ENCODE peak calls at places on chromosome 16, in eight cellular contexts. F, C, H, U, J, A, D and W are unnamed samples.

GRCh38 chr16:87472935-87473334 is 19.9 kb downstream of the ZCCHC14 start:
- DNase-seq in F (no peak), C (no peak), H (no peak), U (no peak), J (no peak), A (no peak), D (no peak), W (no peak)

GRCh38 chr16:3042376-3042775 is 4.0 kb upstream of the MMP25 start:
- DNase-seq in F (no peak), C (no peak), H (no peak), U (no peak), J (no peak), A (no peak), D (no peak), W (no peak)

GRCh38 chr16:11586375-11586855 is 304 bp downstream of the LITAF start:
- DNase-seq in F (no peak), C (no peak), H (no peak), U (no peak), J (no peak), A (no peak), D (no peak), W (peak)

GRCh38 chr16:2496223-2497115 is 17.3 kb upstream of the ATP6V0C start:
- DNase-seq in F (no peak), C (no peak), H (no peak), U (peak), J (no peak), A (no peak), D (no peak), W (no peak)

GRCh38 chr16:17213974-17214373 is 256.8 kb downstream of the XYLT1 start:
- DNase-seq in F (no peak), C (no peak), H (no peak), U (no peak), J (peak), A (no peak), D (no peak), W (no peak)

GRCh38 chr16:9039208-9039607 is 52.2 kb upstream of the HAPSTR1 start:
- DNase-seq in F (no peak), C (peak), H (no peak), U (no peak), J (peak), A (no peak), D (no peak), W (peak)

GRCh38 chr16:81553080-81553813 is 108.6 kb downstream of the CMIP start:
- DNase-seq in F (no peak), C (no peak), H (no peak), U (no peak), J (peak), A (peak), D (no peak), W (no peak)

GRCh38 chr16:13779676-13780075 is 140.3 kb upstream of the ERCC4 start:
- DNase-seq in F (no peak), C (no peak), H (no peak), U (no peak), J (no peak), A (peak), D (no peak), W (no peak)

GRCh38 chr16:67166035-67166882 is 1.7 kb downstream of the HSF4 start:
- DNase-seq in F (no peak), C (no peak), H (no peak), U (no peak), J (no peak), A (no peak), D (no peak), W (no peak)

GRCh38 chr16:49556252-49557069 is 182.9 kb downstream of the C16orf78 start:
- DNase-seq in F (no peak), C (peak), H (no peak), U (no peak), J (peak), A (no peak), D (no peak), W (peak)

GRCh38 chr16:89359296-89360147 is 130.8 kb downstream of the ANKRD11 start:
- DNase-seq in F (no peak), C (no peak), H (no peak), U (no peak), J (peak), A (no peak), D (no peak), W (no peak)

GRCh38 chr16:78770353-78771091 is 671.1 kb downstream of the WWOX start:
- DNase-seq in F (peak), C (no peak), H (no peak), U (peak), J (peak), A (peak), D (peak), W (no peak)

GRCh38 chr16:3216263-3216640 is 18.7 kb downstream of the ZNF200 start:
- DNase-seq in F (no peak), C (no peak), H (no peak), U (no peak), J (no peak), A (no peak), D (no peak), W (no peak)

GRCh38 chr16:4850211-4850610 is 2.9 kb downstream of the UBN1 start:
- DNase-seq in F (no peak), C (no peak), H (no peak), U (no peak), J (peak), A (no peak), D (no peak), W (no peak)

GRCh38 chr16:77599793-77600415 is 122.4 kb upstream of the NUDT7 start:
- DNase-seq in F (no peak), C (peak), H (no peak), U (no peak), J (peak), A (peak), D (no peak), W (peak)

GRCh38 chr16:53504161-53504663 is 1.2 kb upstream of the AKTIP start:
- DNase-seq in F (peak), C (peak), H (no peak), U (peak), J (peak), A (peak), D (no peak), W (peak)

GRCh38 chr16:15653227-15653626 is 3.2 kb downstream of the NDE1 start:
- DNase-seq in F (no peak), C (peak), H (no peak), U (no peak), J (peak), A (peak), D (no peak), W (peak)

GRCh38 chr16:11972128-11972527 is 4.4 kb upstream of the SNX29 start:
- DNase-seq in F (no peak), C (peak), H (no peak), U (no peak), J (peak), A (no peak), D (no peak), W (peak)

GRCh38 chr16:65037558-65037957 is 84.3 kb downstream of the CDH11 start:
- DNase-seq in F (no peak), C (no peak), H (no peak), U (no peak), J (no peak), A (no peak), D (no peak), W (no peak)

GRCh38 chr16:67767953-67768352 is 38.4 kb downstream of the RANBP10 start:
- DNase-seq in F (no peak), C (peak), H (no peak), U (no peak), J (peak), A (peak), D (no peak), W (peak)

GRCh38 chr16:26051078-26051477 is 359.3 kb downstream of the HS3ST4 start:
- DNase-seq in F (no peak), C (no peak), H (no peak), U (no peak), J (no peak), A (no peak), D (no peak), W (no peak)

GRCh38 chr16:88618182-88618955 is 20.0 kb upstream of the IL17C start:
- DNase-seq in F (no peak), C (no peak), H (no peak), U (no peak), J (no peak), A (no peak), D (no peak), W (no peak)

GRCh38 chr16:55370762-55371482 is 46.9 kb downstream of the IRX6 start:
- DNase-seq in F (no peak), C (peak), H (peak), U (peak), J (peak), A (peak), D (no peak), W (peak)

GRCh38 chr16:22291860-22292692 is 5.1 kb upstream of the POLR3E start:
- DNase-seq in F (no peak), C (peak), H (no peak), U (no peak), J (peak), A (no peak), D (no peak), W (no peak)

GRCh38 chr16:11871193-11871592 is 19.9 kb upstream of the RSL1D1 start:
- DNase-seq in F (no peak), C (peak), H (no peak), U (no peak), J (peak), A (peak), D (no peak), W (peak)

GRCh38 chr16:87581867-87582220 is 20.5 kb upstream of the JPH3 start:
- DNase-seq in F (no peak), C (peak), H (no peak), U (no peak), J (peak), A (peak), D (no peak), W (peak)

GRCh38 chr16:1129106-1129960 is 23.6 kb upstream of the CACNA1H start:
- DNase-seq in F (no peak), C (no peak), H (no peak), U (no peak), J (no peak), A (no peak), D (no peak), W (no peak)

GRCh38 chr16:9844361-9844760 is 337.9 kb downstream of the GRIN2A start:
- DNase-seq in F (no peak), C (peak), H (no peak), U (no peak), J (peak), A (peak), D (no peak), W (peak)

GRCh38 chr16:85674828-85675227 is 13.9 kb downstream of the GINS2 start:
- DNase-seq in F (no peak), C (no peak), H (no peak), U (no peak), J (no peak), A (no peak), D (no peak), W (no peak)

GRCh38 chr16:86050591-86051375 is 151.8 kb downstream of the IRF8 start:
- DNase-seq in F (peak), C (no peak), H (no peak), U (peak), J (no peak), A (no peak), D (no peak), W (no peak)

GRCh38 chr16:27800817-27801216 is 250.9 kb downstream of the KATNIP start:
- DNase-seq in F (no peak), C (no peak), H (no peak), U (no peak), J (no peak), A (no peak), D (no peak), W (no peak)

GRCh38 chr16:57723170-57723569 is 12.4 kb upstream of the KATNB1 start:
- DNase-seq in F (no peak), C (peak), H (no peak), U (no peak), J (peak), A (peak), D (no peak), W (peak)

GRCh38 chr16:48609453-48610023 is 442 bp downstream of the N4BP1 start:
- DNase-seq in F (peak), C (peak), H (no peak), U (peak), J (peak), A (no peak), D (no peak), W (peak)

GRCh38 chr16:15439102-15439501 is 4.7 kb downstream of the BMERB1 start:
- DNase-seq in F (no peak), C (no peak), H (no peak), U (no peak), J (no peak), A (no peak), D (no peak), W (no peak)

GRCh38 chr16:72787519-72788268 is 260.2 kb downstream of the ZFHX3 start:
- DNase-seq in F (peak), C (peak), H (no peak), U (peak), J (peak), A (peak), D (peak), W (peak)

GRCh38 chr16:46573008-46573833 is 48.0 kb downstream of the SHCBP1 start:
- DNase-seq in F (no peak), C (peak), H (no peak), U (no peak), J (peak), A (peak), D (no peak), W (peak)

GRCh38 chr16:50593410-50594139 is 45.4 kb downstream of the NKD1 start:
- DNase-seq in F (no peak), C (no peak), H (no peak), U (no peak), J (peak), A (no peak), D (no peak), W (peak)